ENCODE peak calls at places on chromosomes 7 and 10, in four cellular contexts. Z is AG04450, G is ascending aorta, M is cardiac fibroblast. S is an unnamed sample.

GRCh38 chr10:72037811-72038210 is 50.5 kb downstream of the SPOCK2 start:
- DNase-seq in Z (no peak), G (no peak), M (no peak), S (no peak)

GRCh38 chr10:108005627-108006026 is 841.1 kb upstream of the SORCS1 start:
- DNase-seq in Z (no peak), G (no peak), M (no peak), S (no peak)

GRCh38 chr7:78134256-78134655 is 335.7 kb downstream of the PHTF2 start:
- DNase-seq in Z (peak), G (no peak), M (peak), S (peak)

GRCh38 chr7:137717811-137718271 is 128.9 kb downstream of the DGKI start:
- DNase-seq in Z (no peak), G (no peak), M (peak), S (peak)

GRCh38 chr10:29691564-29692064 is 56.8 kb upstream of the SVIL start:
- DNase-seq in Z (no peak), G (no peak), M (peak), S (peak)

GRCh38 chr7:47587389-47587788 is 5.5 kb upstream of the TNS3 start:
- DNase-seq in Z (no peak), G (no peak), M (no peak), S (no peak)

GRCh38 chr10:50648089-50648934 is 24.6 kb upstream of the SGMS1 start:
- DNase-seq in Z (no peak), G (no peak), M (no peak), S (no peak)

GRCh38 chr10:31741473-31741872 is 187.2 kb downstream of the ARHGAP12 start:
- DNase-seq in Z (no peak), G (no peak), M (no peak), S (no peak)

GRCh38 chr10:128001346-128001745 is 94.4 kb downstream of the PTPRE start:
- DNase-seq in Z (no peak), G (no peak), M (no peak), S (no peak)

GRCh38 chr7:92809397-92810241 is 26.8 kb downstream of the CDK6 start:
- DNase-seq in Z (peak), G (no peak), M (peak), S (peak)

GRCh38 chr7:95688931-95689453 is 83.4 kb upstream of the DYNC1I1 start:
- DNase-seq in Z (no peak), G (no peak), M (peak), S (peak)

GRCh38 chr7:101823086-101823485 is 5.7 kb downstream of the CUX1 start:
- DNase-seq in Z (no peak), G (no peak), M (peak), S (no peak)

GRCh38 chr10:95756061-95756751 is at the start of gene ENTPD1:
- DNase-seq in Z (peak), G (no peak), M (peak), S (no peak)

GRCh38 chr10:132700168-132701098 is 85.5 kb downstream of the NKX6-2 start:
- DNase-seq in Z (no peak), G (no peak), M (peak), S (peak)

GRCh38 chr7:38429057-38429456 is 155.6 kb upstream of the TARP start:
- DNase-seq in Z (no peak), G (no peak), M (no peak), S (no peak)

GRCh38 chr7:38424750-38425463 is 151.5 kb upstream of the TARP start:
- DNase-seq in Z (no peak), G (no peak), M (peak), S (no peak)

GRCh38 chr7:38425509-38425908 is 152.1 kb upstream of the TARP start:
- DNase-seq in Z (no peak), G (no peak), M (no peak), S (no peak)

GRCh38 chr7:38427279-38427955 is 154.0 kb upstream of the TARP start:
- DNase-seq in Z (no peak), G (no peak), M (no peak), S (no peak)

GRCh38 chr7:38428040-38428439 is 154.6 kb upstream of the TARP start:
- DNase-seq in Z (no peak), G (no peak), M (no peak), S (no peak)
- H3K4me3 ChIP-seq in Z (no peak), G (no peak), M (no peak), S (no peak)

GRCh38 chr7:2148189-2148588 is 84.6 kb downstream of the MAD1L1 start:
- DNase-seq in Z (no peak), G (no peak), M (no peak), S (no peak)
- TF ChIP-seq CTCF in Z (no peak), G (no peak), M (peak), S (peak)

GRCh38 chr7:129271500-129272355 is 46.9 kb downstream of the AHCYL2 start:
- DNase-seq in Z (peak), G (no peak), M (peak), S (peak)
- H3K4me3 ChIP-seq in Z (no peak), G (no peak), M (no peak), S (no peak)

GRCh38 chr7:2607122-2607912 is 24.5 kb upstream of the TTYH3 start:
- DNase-seq in Z (no peak), G (no peak), M (peak), S (no peak)

GRCh38 chr7:2607913-2608899 is 23.6 kb upstream of the TTYH3 start:
- DNase-seq in Z (no peak), G (no peak), M (no peak), S (no peak)

GRCh38 chr7:2610898-2611297 is 20.9 kb upstream of the TTYH3 start:
- DNase-seq in Z (no peak), G (no peak), M (no peak), S (no peak)

GRCh38 chr7:2610466-2610865 is 21.3 kb upstream of the TTYH3 start:
- DNase-seq in Z (no peak), G (no peak), M (no peak), S (no peak)

GRCh38 chr7:2609001-2609411 is 22.8 kb upstream of the TTYH3 start:
- DNase-seq in Z (no peak), G (no peak), M (peak), S (peak)
- TF ChIP-seq CTCF in Z (peak), G (peak), M (peak), S (peak)

GRCh38 chr7:155381852-155382801 is 75.8 kb upstream of the EN2 start:
- DNase-seq in Z (no peak), G (no peak), M (no peak), S (no peak)
- H3K4me3 ChIP-seq in Z (peak), G (peak), M (no peak), S (no peak)

GRCh38 chr7:6167004-6167551 is 105.3 kb downstream of the CYTH3 start:
- DNase-seq in Z (no peak), G (no peak), M (no peak), S (no peak)
- TF ChIP-seq CTCF in Z (no peak), G (no peak), M (no peak), S (no peak)

GRCh38 chr7:151409555-151410404 is at the start of gene WDR86:
- DNase-seq in Z (no peak), G (no peak), M (no peak), S (no peak)
- H3K4me3 ChIP-seq in Z (peak), G (peak), M (no peak), S (peak)